ENCODE peak calls at places on chromosomes 1 and 21, in four cellular contexts. Q, F, K and J are unnamed samples.

GRCh38 chr21:45228171-45228641 is 59.5 kb downstream of the POFUT2 start:
- DNase-seq in K (no peak), Q (peak), F (no peak), J (peak)

GRCh38 chr1:202998836-202999750 is 8.1 kb upstream of the TMEM183A start:
- DNase-seq in F (peak), Q (peak), K (peak), J (peak)

GRCh38 chr1:154773551-154773950 is 96.5 kb downstream of the KCNN3 start:
- DNase-seq in Q (no peak), F (no peak), K (no peak), J (no peak)

GRCh38 chr1:178389441-178389840 is 107.3 kb downstream of the CLEC20A start:
- DNase-seq in Q (no peak), K (peak), F (no peak), J (peak)

GRCh38 chr1:22143586-22144033 is 713 bp upstream of the WNT4 start:
- DNase-seq in Q (no peak), K (no peak), F (no peak), J (no peak)

GRCh38 chr21:38950388-38951094 is 144.8 kb downstream of the ETS2 start:
- DNase-seq in Q (peak), K (peak), F (no peak), J (peak)

GRCh38 chr1:170198584-170198983 is 52.8 kb downstream of the NTMT2 start:
- DNase-seq in K (no peak), Q (no peak), F (no peak), J (no peak)

GRCh38 chr1:24536391-24536840 is 19.5 kb upstream of the NCMAP start:
- DNase-seq in Q (peak), K (peak), F (no peak), J (peak)

GRCh38 chr1:58158006-58158405 is 388.5 kb downstream of the OMA1 start:
- DNase-seq in F (no peak), K (no peak), Q (no peak), J (no peak)

GRCh38 chr1:245888809-245889208 is 618.3 kb downstream of the SMYD3 start:
- DNase-seq in Q (peak), F (no peak), K (peak), J (peak)

GRCh38 chr1:29642519-29642918 is 406.2 kb downstream of the PTPRU start:
- DNase-seq in Q (no peak), K (no peak), F (no peak), J (no peak)

GRCh38 chr1:12005488-12006166 is 13.7 kb upstream of the MIIP start:
- DNase-seq in F (no peak), K (no peak), Q (no peak), J (no peak)

GRCh38 chr1:15352122-15352957 is 57.3 kb upstream of the EFHD2 start:
- DNase-seq in F (no peak), Q (peak), K (peak), J (peak)

GRCh38 chr1:92795166-92795565 is 10.3 kb upstream of the EVI5 start:
- DNase-seq in K (no peak), F (no peak), Q (peak), J (peak)

GRCh38 chr21:17697474-17697873 is 84.8 kb upstream of the BTG3 start:
- DNase-seq in Q (no peak), F (no peak), K (no peak), J (no peak)

GRCh38 chr1:4627353-4627752 is 27.1 kb upstream of the AJAP1 start:
- DNase-seq in F (no peak), Q (no peak), K (no peak), J (no peak)

GRCh38 chr1:67832737-67833594 is at the start of gene GNG12:
- DNase-seq in F (no peak), Q (peak), K (peak), J (peak)

GRCh38 chr1:183234660-183235476 is 48.8 kb downstream of the LAMC2 start:
- DNase-seq in Q (peak), K (no peak), F (no peak), J (peak)

GRCh38 chr1:7387053-7387861 is 383.8 kb upstream of the VAMP3 start:
- DNase-seq in Q (no peak), K (no peak), F (no peak), J (no peak)